ENCODE peak calls at places on chromosomes 3 and 15, in nine cellular contexts. L is upper lobe of left lung; P is Panc1; K is activated B cell treated with CpG ODN at 0.5 μM for 24 hours; F is CD4-positive, CD25-positive, alpha-beta regulatory T cell; Z is left cardiac atrium; R is right cardiac atrium; D is left lung; J is activated naive CD8-positive, alpha-beta T cell treated with anti-CD3 and anti-CD28 coated beads, Interleukin-2, amount 50 U/mL, for 24 hours. W is an unnamed sample.

GRCh38 chr3:106290304-106290997 is 421.6 kb upstream of the CBLB start:
- ATAC-seq in J (no peak), Z (no peak), L (no peak), R (no peak), K (no peak), F (no peak), P (no peak), D (no peak), W (no peak)

GRCh38 chr15:52858388-52859176 is 68.4 kb upstream of the ONECUT1 start:
- ATAC-seq in J (no peak), D (no peak), R (no peak), P (no peak), L (no peak), K (no peak), F (no peak), Z (no peak), W (no peak)

GRCh38 chr3:136989781-136990524 is 32.2 kb downstream of the IL20RB start:
- ATAC-seq in R (no peak), J (no peak), P (no peak), L (no peak), D (no peak), F (no peak), Z (no peak), K (no peak), W (no peak)

GRCh38 chr3:15743587-15744009 is 54.2 kb downstream of the ANKRD28 start:
- ATAC-seq in D (peak), Z (no peak), P (peak), R (no peak), L (peak), F (no peak), J (no peak), K (no peak), W (no peak)

GRCh38 chr3:141390747-141391146 is 22.4 kb downstream of the ZBTB38 start:
- ATAC-seq in P (no peak), Z (no peak), F (no peak), K (no peak), L (no peak), J (no peak), R (no peak), D (no peak), W (no peak)

GRCh38 chr15:29208352-29208751 is 61.3 kb downstream of the NSMCE3 start:
- ATAC-seq in K (no peak), F (no peak), P (peak), Z (no peak), D (no peak), J (no peak), L (no peak), R (no peak), W (no peak)

GRCh38 chr3:12708584-12709192 is 44.8 kb upstream of the RAF1 start:
- ATAC-seq in L (peak), D (no peak), K (no peak), P (peak), Z (no peak), F (no peak), J (no peak), R (peak), W (no peak)

GRCh38 chr3:37492977-37493471 is 318.6 kb upstream of the LRRFIP2 start:
- ATAC-seq in R (peak), D (peak), L (peak), J (peak), P (no peak), F (no peak), K (no peak), Z (peak), W (no peak)

GRCh38 chr3:108959017-108959416 is 5.3 kb upstream of the GUCA1C start:
- ATAC-seq in P (no peak), J (no peak), K (no peak), D (no peak), L (no peak), R (no peak), F (no peak), Z (no peak), W (peak)

GRCh38 chr3:196260784-196261183 is 26.7 kb downstream of the PCYT1A start:
- ATAC-seq in P (no peak), F (no peak), R (no peak), J (no peak), Z (no peak), L (no peak), K (no peak), D (no peak), W (no peak)

GRCh38 chr3:60841355-60841754 is 409.9 kb downstream of the FHIT start:
- ATAC-seq in R (no peak), J (no peak), F (no peak), D (no peak), K (no peak), L (no peak), Z (no peak), P (no peak), W (no peak)